ENCODE peak calls at places on chromosomes 16 and 17, in five cellular contexts. One of them, this sample, is unnamed.

GRCh38 chr16:80947708-80948615 is 58.7 kb downstream of the CMC2 start:
- DNase-seq in dorsolateral prefrontal cortex: no peak
- DNase-seq in SW 1271: no peak
- DNase-seq in activated T-cell treated with anti-CD3 and anti-CD28 coated beads for 1 hour: no peak
- DNase-seq in heart right ventricle: no peak
- DNase-seq in this sample: no peak

GRCh38 chr16:58515871-58516767 is 802 bp downstream of the SETD6 start:
- DNase-seq in dorsolateral prefrontal cortex: peak
- DNase-seq in heart right ventricle: no peak
- DNase-seq in SW 1271: no peak
- DNase-seq in activated T-cell treated with anti-CD3 and anti-CD28 coated beads for 1 hour: no peak
- DNase-seq in this sample: no peak

GRCh38 chr16:81632392-81633146 is 146.5 kb upstream of the PLCG2 start:
- DNase-seq in dorsolateral prefrontal cortex: no peak
- DNase-seq in SW 1271: no peak
- DNase-seq in heart right ventricle: no peak
- DNase-seq in activated T-cell treated with anti-CD3 and anti-CD28 coated beads for 1 hour: peak
- DNase-seq in this sample: peak

GRCh38 chr16:21647562-21648164 is 4.7 kb downstream of the IGSF6 start:
- DNase-seq in dorsolateral prefrontal cortex: no peak
- DNase-seq in heart right ventricle: no peak
- DNase-seq in activated T-cell treated with anti-CD3 and anti-CD28 coated beads for 1 hour: no peak
- DNase-seq in SW 1271: no peak
- DNase-seq in this sample: no peak

GRCh38 chr16:29675811-29676643 is 3.0 kb upstream of the QPRT start:
- DNase-seq in heart right ventricle: no peak
- DNase-seq in SW 1271: peak
- DNase-seq in activated T-cell treated with anti-CD3 and anti-CD28 coated beads for 1 hour: no peak
- DNase-seq in dorsolateral prefrontal cortex: no peak
- DNase-seq in this sample: no peak

GRCh38 chr16:83808573-83809014 is 816 bp downstream of the HSBP1 start:
- DNase-seq in heart right ventricle: no peak
- DNase-seq in dorsolateral prefrontal cortex: no peak
- DNase-seq in activated T-cell treated with anti-CD3 and anti-CD28 coated beads for 1 hour: no peak
- DNase-seq in SW 1271: no peak
- DNase-seq in this sample: no peak

GRCh38 chr17:65078441-65079160 is 22.1 kb upstream of the GNA13 start:
- DNase-seq in SW 1271: no peak
- DNase-seq in heart right ventricle: no peak
- DNase-seq in activated T-cell treated with anti-CD3 and anti-CD28 coated beads for 1 hour: no peak
- DNase-seq in dorsolateral prefrontal cortex: no peak
- DNase-seq in this sample: no peak

GRCh38 chr17:10875984-10876555 is 38.2 kb upstream of the PIRT start:
- DNase-seq in dorsolateral prefrontal cortex: peak
- DNase-seq in SW 1271: peak
- DNase-seq in activated T-cell treated with anti-CD3 and anti-CD28 coated beads for 1 hour: no peak
- DNase-seq in heart right ventricle: peak
- DNase-seq in this sample: peak

GRCh38 chr16:21159281-21159951 is 942 bp downstream of the LDAF1 start:
- DNase-seq in heart right ventricle: peak
- DNase-seq in dorsolateral prefrontal cortex: peak
- DNase-seq in activated T-cell treated with anti-CD3 and anti-CD28 coated beads for 1 hour: peak
- DNase-seq in SW 1271: peak
- DNase-seq in this sample: peak

GRCh38 chr16:85352221-85352620 is 239.9 kb upstream of the CIBAR2 start:
- DNase-seq in dorsolateral prefrontal cortex: no peak
- DNase-seq in activated T-cell treated with anti-CD3 and anti-CD28 coated beads for 1 hour: no peak
- DNase-seq in SW 1271: no peak
- DNase-seq in heart right ventricle: no peak
- DNase-seq in this sample: no peak

GRCh38 chr16:29784901-29785500 is 5.5 kb upstream of the KIF22 start:
- DNase-seq in activated T-cell treated with anti-CD3 and anti-CD28 coated beads for 1 hour: peak
- DNase-seq in dorsolateral prefrontal cortex: peak
- DNase-seq in SW 1271: no peak
- DNase-seq in heart right ventricle: peak
- DNase-seq in this sample: peak

GRCh38 chr16:7513429-7513828 is 180.8 kb downstream of the RBFOX1 start:
- DNase-seq in heart right ventricle: no peak
- DNase-seq in dorsolateral prefrontal cortex: no peak
- DNase-seq in activated T-cell treated with anti-CD3 and anti-CD28 coated beads for 1 hour: no peak
- DNase-seq in SW 1271: no peak
- DNase-seq in this sample: no peak

GRCh38 chr17:76492250-76492988 is 8.8 kb downstream of the RHBDF2 start:
- DNase-seq in SW 1271: no peak
- DNase-seq in heart right ventricle: no peak
- DNase-seq in activated T-cell treated with anti-CD3 and anti-CD28 coated beads for 1 hour: no peak
- DNase-seq in dorsolateral prefrontal cortex: no peak
- DNase-seq in this sample: no peak

GRCh38 chr16:89195521-89196171 is 4.7 kb downstream of the SLC22A31 start:
- DNase-seq in heart right ventricle: no peak
- DNase-seq in activated T-cell treated with anti-CD3 and anti-CD28 coated beads for 1 hour: no peak
- DNase-seq in SW 1271: no peak
- DNase-seq in dorsolateral prefrontal cortex: peak
- DNase-seq in this sample: no peak

GRCh38 chr16:69861276-69862030 is 89.7 kb upstream of the CLEC18A start:
- DNase-seq in activated T-cell treated with anti-CD3 and anti-CD28 coated beads for 1 hour: no peak
- DNase-seq in dorsolateral prefrontal cortex: peak
- DNase-seq in SW 1271: no peak
- DNase-seq in heart right ventricle: peak
- DNase-seq in this sample: peak